ENCODE peak calls at places on chromosomes 2 and 18, in six cellular contexts. L, Z, J, C, Q and U are unnamed samples.

GRCh38 chr18:11553098-11553940 is 56.1 kb upstream of the SLC35G4 start:
- DNase-seq in C (peak; percentile 15), Z (peak; percentile 49), J (peak; percentile 62), L (peak; percentile 43), Q (no peak), U (peak; percentile 30)

GRCh38 chr2:24124003-24124585 is 825 bp downstream of the FAM228B start:
- DNase-seq in C (no peak), Q (no peak), J (no peak), L (no peak), Z (no peak), U (no peak)

GRCh38 chr18:7021994-7022840 is 95.4 kb downstream of the LAMA1 start:
- DNase-seq in C (no peak), L (no peak), J (peak; percentile 64), Q (no peak), Z (peak; percentile 76), U (no peak)

GRCh38 chr2:144675731-144676130 is 155.8 kb upstream of the ZEB2 start:
- DNase-seq in L (no peak), C (no peak), Z (no peak), Q (no peak), J (no peak), U (no peak)

GRCh38 chr2:32553829-32554432 is 73.9 kb upstream of the TTC27 start:
- DNase-seq in C (no peak), Q (peak; percentile 19), J (peak; percentile 35), L (peak; percentile 11), Z (peak; percentile 43), U (no peak)

GRCh38 chr2:11446733-11447248 is 19.2 kb downstream of the E2F6 start:
- DNase-seq in J (peak; percentile 56), L (peak; percentile 35), C (peak; percentile 51), Q (no peak), Z (peak; percentile 75), U (no peak)

GRCh38 chr2:236711440-236711839 is 141.8 kb downstream of the ACKR3 start:
- DNase-seq in J (no peak), C (no peak), L (no peak), Q (no peak), Z (no peak), U (no peak)

GRCh38 chr18:54828290-54828871 is at the start of gene RAB27B:
- DNase-seq in L (no peak), C (peak; percentile 53), Z (peak; percentile 25), Q (no peak), J (no peak), U (no peak)

GRCh38 chr2:218436992-218437391 is 18.1 kb downstream of the VIL1 start:
- DNase-seq in Q (no peak), C (no peak), Z (no peak), L (no peak), J (no peak), U (no peak)

GRCh38 chr18:46939337-46939963 is 22.0 kb downstream of the KATNAL2 start:
- DNase-seq in C (no peak), L (no peak), Q (no peak), Z (peak; percentile 15), J (no peak), U (no peak)

GRCh38 chr2:33222309-33222708 is 254.1 kb upstream of the RASGRP3 start:
- DNase-seq in Z (no peak), C (no peak), Q (no peak), J (no peak), L (no peak), U (no peak)

GRCh38 chr2:45867800-45868199 is 216.3 kb downstream of the PRKCE start:
- DNase-seq in C (no peak), J (no peak), Q (no peak), Z (no peak), L (no peak), U (no peak)

GRCh38 chr18:78765637-78766281 is 213.9 kb upstream of the SALL3 start:
- DNase-seq in L (no peak), J (no peak), Q (no peak), Z (no peak), C (no peak), U (no peak)

GRCh38 chr2:219209818-219210571 is 3.4 kb downstream of the ZFAND2B start:
- DNase-seq in Z (no peak), J (no peak), L (no peak), C (no peak), Q (no peak), U (no peak)

GRCh38 chr2:163465440-163465839 is 270.4 kb downstream of the FIGN start:
- DNase-seq in Z (no peak), L (no peak), Q (no peak), J (no peak), C (no peak), U (no peak)

GRCh38 chr2:173101687-173102086 is 26.0 kb downstream of the MAP3K20 start:
- DNase-seq in C (no peak), L (no peak), J (no peak), Q (peak; percentile 28), Z (no peak), U (no peak)

GRCh38 chr2:164786787-164787186 is 54.8 kb downstream of the COBLL1 start:
- DNase-seq in J (no peak), L (no peak), Z (no peak), C (no peak), Q (no peak), U (no peak)

GRCh38 chr18:62634471-62634870 is 80.9 kb upstream of the PHLPP1 start:
- DNase-seq in L (no peak), Q (no peak), C (no peak), J (no peak), Z (no peak), U (no peak)

GRCh38 chr18:12628706-12629702 is 28.9 kb downstream of the SPIRE1 start:
- DNase-seq in J (no peak), L (no peak), Z (no peak), C (no peak), Q (no peak), U (no peak)

GRCh38 chr18:63430526-63430925 is 8.2 kb upstream of the VPS4B start:
- DNase-seq in L (no peak), Z (no peak), C (no peak), Q (no peak), J (no peak), U (no peak)

GRCh38 chr18:46204143-46204542 is 100.0 kb downstream of the HAUS1 start:
- DNase-seq in J (no peak), C (no peak), L (no peak), Q (no peak), Z (no peak), U (no peak)

GRCh38 chr2:74051504-74051903 is 66.8 kb downstream of the TET3 start:
- DNase-seq in J (no peak), L (no peak), C (no peak), Z (no peak), Q (no peak), U (no peak)

GRCh38 chr2:191701696-191702095 is 23.8 kb downstream of the NABP1 start:
- DNase-seq in J (no peak), Q (no peak), L (no peak), C (no peak), Z (no peak), U (no peak)

GRCh38 chr2:19560785-19561184 is 202.4 kb upstream of the OSR1 start:
- DNase-seq in Z (no peak), J (no peak), C (no peak), L (no peak), Q (no peak), U (no peak)

GRCh38 chr2:234191819-234192407 is 141.4 kb downstream of the SPP2 start:
- DNase-seq in J (no peak), Q (no peak), L (no peak), Z (no peak), C (no peak), U (no peak)

DNA sequence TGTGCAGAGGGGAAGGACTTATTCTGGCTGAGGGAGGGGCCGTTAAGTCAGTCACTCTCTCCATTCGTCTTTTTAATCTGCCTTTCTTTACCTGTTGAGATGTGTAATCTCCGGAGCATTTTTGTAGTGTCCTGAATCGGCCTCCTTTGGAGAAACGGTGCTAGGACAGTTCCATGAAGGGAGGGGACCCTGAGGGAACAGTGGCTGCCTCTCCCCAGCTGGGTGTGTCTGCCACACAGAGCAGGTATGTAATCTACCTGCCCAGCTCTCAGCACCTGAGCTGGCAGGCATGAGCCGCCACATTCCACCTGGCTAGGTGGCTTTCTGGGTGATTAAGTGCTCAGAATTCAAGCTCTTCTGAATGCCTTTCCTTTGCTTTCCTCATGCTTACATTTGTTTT is 131.2 kb downstream of the WDSUB1 start:
- DNase-seq in J (no peak), L (no peak), Z (no peak), C (peak; percentile 31), Q (no peak), U (no peak)
- TF ChIP-seq POLR2AphosphoS5 in J (no peak), L (no peak), Z (no peak), C (no peak), Q (no peak), U (no peak)

GRCh38 chr2:71238089-71238488 is 11.2 kb upstream of the PAIP2B start:
- DNase-seq in Z (no peak), J (no peak), C (no peak), Q (no peak), L (no peak), U (no peak)

GRCh38 chr2:71240794-71241193 is 13.9 kb upstream of the PAIP2B start:
- DNase-seq in Z (no peak), Q (no peak), L (no peak), C (no peak), J (no peak), U (no peak)

GRCh38 chr2:71235930-71236587 is 9.2 kb upstream of the PAIP2B start:
- DNase-seq in Q (no peak), C (no peak), J (no peak), L (no peak), Z (no peak), U (no peak)
- TF ChIP-seq POLR2A in Q (no peak), C (no peak), J (no peak), L (no peak), Z (no peak), U (no peak)

GRCh38 chr2:54631755-54632154 is 91.7 kb upstream of the EML6 start:
- DNase-seq in J (no peak), Z (no peak), L (no peak), C (no peak), Q (no peak), U (no peak)

GRCh38 chr2:54634564-54635511 is 88.6 kb upstream of the EML6 start:
- DNase-seq in L (peak; percentile 31), J (no peak), C (peak; percentile 21), Z (no peak), Q (peak; percentile 93), U (peak; percentile 43)

GRCh38 chr2:54630841-54631497 is 92.5 kb upstream of the EML6 start:
- DNase-seq in Q (no peak), J (no peak), Z (no peak), C (no peak), L (no peak), U (no peak)

GRCh38 chr2:54634012-54634411 is 89.5 kb upstream of the EML6 start:
- DNase-seq in C (no peak), Q (no peak), J (no peak), L (no peak), Z (no peak), U (no peak)

GRCh38 chr2:54632733-54633692 is 90.4 kb upstream of the EML6 start:
- DNase-seq in C (no peak), Z (no peak), Q (no peak), L (no peak), J (no peak), U (no peak)
- TF ChIP-seq TAF1 in C (no peak), Z (no peak), Q (no peak), L (no peak), J (no peak), U (no peak)

DNA sequence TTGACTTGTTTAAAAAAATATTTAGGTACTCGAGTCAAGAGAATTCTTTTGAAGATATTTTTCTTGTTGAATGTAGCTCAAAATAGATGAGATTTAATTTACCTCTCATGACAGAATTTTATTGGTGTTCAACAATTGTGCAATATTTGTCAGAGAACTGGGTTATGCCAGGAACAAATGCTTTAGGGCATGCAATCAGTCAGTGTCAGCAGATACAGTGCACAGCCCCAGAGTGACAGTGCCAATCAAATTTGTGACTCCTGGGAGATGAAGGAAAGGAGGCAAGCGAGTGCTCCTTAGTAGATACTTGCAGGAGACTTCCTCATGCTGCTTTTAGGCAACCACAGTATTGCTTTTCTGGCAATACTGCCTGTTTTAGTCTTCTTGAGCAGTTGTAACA is 81.2 kb upstream of the DSEL start:
- DNase-seq in Z (no peak), L (no peak), Q (no peak), J (no peak), C (no peak), U (no peak)
- TF ChIP-seq POLR2AphosphoS5 in Z (no peak), L (no peak), Q (no peak), J (no peak), C (no peak), U (no peak)